ENCODE peak calls at places on chromosomes 13 and 19, in six cellular contexts. One of them, this sample, is unnamed.

GRCh38 chr13:58960909-58961308 is 1202.8 kb downstream of the DIAPH3 start:
- DNase-seq in A673: peak; percentile 30
- DNase-seq in activated T-cell treated with anti-CD3 and anti-CD28 coated beads, Interleukin-2, amount 50 U/mL, for 72 hours: no peak
- DNase-seq in GDM1: no peak
- DNase-seq in psoas muscle: no peak
- DNase-seq in T-helper 1 cell: no peak
- DNase-seq in this sample: peak; percentile 3

GRCh38 chr13:49670828-49671227 is 20.5 kb downstream of the EBPL start:
- DNase-seq in T-helper 1 cell: no peak
- DNase-seq in activated T-cell treated with anti-CD3 and anti-CD28 coated beads, Interleukin-2, amount 50 U/mL, for 72 hours: no peak
- DNase-seq in A673: no peak
- DNase-seq in GDM1: no peak
- DNase-seq in psoas muscle: no peak
- DNase-seq in this sample: no peak

GRCh38 chr13:94617389-94618000 is 15.8 kb downstream of the GPR180 start:
- DNase-seq in T-helper 1 cell: no peak
- DNase-seq in psoas muscle: no peak
- DNase-seq in activated T-cell treated with anti-CD3 and anti-CD28 coated beads, Interleukin-2, amount 50 U/mL, for 72 hours: peak; percentile 22
- DNase-seq in GDM1: no peak
- DNase-seq in A673: peak; percentile 55
- DNase-seq in this sample: no peak

GRCh38 chr13:72259528-72259927 is 392.5 kb upstream of the DACH1 start:
- DNase-seq in psoas muscle: no peak
- DNase-seq in T-helper 1 cell: no peak
- DNase-seq in GDM1: no peak
- DNase-seq in activated T-cell treated with anti-CD3 and anti-CD28 coated beads, Interleukin-2, amount 50 U/mL, for 72 hours: no peak
- DNase-seq in A673: no peak
- DNase-seq in this sample: no peak

GRCh38 chr19:34274284-34274826 is 20.0 kb downstream of the GARRE1 start:
- DNase-seq in psoas muscle: no peak
- DNase-seq in T-helper 1 cell: no peak
- DNase-seq in GDM1: no peak
- DNase-seq in activated T-cell treated with anti-CD3 and anti-CD28 coated beads, Interleukin-2, amount 50 U/mL, for 72 hours: no peak
- DNase-seq in A673: peak; percentile 41
- DNase-seq in this sample: no peak

GRCh38 chr19:5974721-5975387 is 3.1 kb downstream of the RANBP3 start:
- DNase-seq in psoas muscle: no peak
- DNase-seq in activated T-cell treated with anti-CD3 and anti-CD28 coated beads, Interleukin-2, amount 50 U/mL, for 72 hours: peak; percentile 72
- DNase-seq in T-helper 1 cell: no peak
- DNase-seq in GDM1: no peak
- DNase-seq in A673: no peak
- DNase-seq in this sample: no peak

GRCh38 chr19:55504252-55504603 is 16.0 kb downstream of the SSC5D start:
- DNase-seq in psoas muscle: no peak
- DNase-seq in A673: no peak
- DNase-seq in T-helper 1 cell: no peak
- DNase-seq in GDM1: no peak
- DNase-seq in activated T-cell treated with anti-CD3 and anti-CD28 coated beads, Interleukin-2, amount 50 U/mL, for 72 hours: no peak
- DNase-seq in this sample: no peak

GRCh38 chr19:8481191-8481590 is 21.2 kb downstream of the PRAM1 start:
- DNase-seq in A673: no peak
- DNase-seq in GDM1: no peak
- DNase-seq in psoas muscle: no peak
- DNase-seq in activated T-cell treated with anti-CD3 and anti-CD28 coated beads, Interleukin-2, amount 50 U/mL, for 72 hours: no peak
- DNase-seq in T-helper 1 cell: no peak
- DNase-seq in this sample: no peak

GRCh38 chr19:41373993-41374392 is 2.3 kb upstream of the TMEM91 start:
- DNase-seq in T-helper 1 cell: no peak
- DNase-seq in GDM1: no peak
- DNase-seq in activated T-cell treated with anti-CD3 and anti-CD28 coated beads, Interleukin-2, amount 50 U/mL, for 72 hours: no peak
- DNase-seq in psoas muscle: peak; percentile 83
- DNase-seq in A673: peak; percentile 96
- DNase-seq in this sample: peak; percentile 75

GRCh38 chr13:43428545-43429287 is 358.1 kb downstream of the ENOX1 start:
- DNase-seq in GDM1: no peak
- DNase-seq in activated T-cell treated with anti-CD3 and anti-CD28 coated beads, Interleukin-2, amount 50 U/mL, for 72 hours: no peak
- DNase-seq in T-helper 1 cell: no peak
- DNase-seq in psoas muscle: no peak
- DNase-seq in A673: no peak
- DNase-seq in this sample: no peak

GRCh38 chr13:46179576-46180368 is 2.2 kb downstream of the LCP1 start:
- DNase-seq in GDM1: peak; percentile 88
- DNase-seq in A673: no peak
- DNase-seq in T-helper 1 cell: peak; percentile 35
- DNase-seq in activated T-cell treated with anti-CD3 and anti-CD28 coated beads, Interleukin-2, amount 50 U/mL, for 72 hours: peak; percentile 84
- DNase-seq in psoas muscle: peak; percentile 33
- DNase-seq in this sample: no peak

GRCh38 chr13:110301083-110301482 is 5.9 kb downstream of the COL4A1 start:
- DNase-seq in T-helper 1 cell: no peak
- DNase-seq in GDM1: no peak
- DNase-seq in activated T-cell treated with anti-CD3 and anti-CD28 coated beads, Interleukin-2, amount 50 U/mL, for 72 hours: no peak
- DNase-seq in A673: no peak
- DNase-seq in psoas muscle: no peak
- DNase-seq in this sample: no peak

GRCh38 chr13:40984670-40985366 is 34.3 kb downstream of the ELF1 start:
- DNase-seq in A673: no peak
- DNase-seq in psoas muscle: no peak
- DNase-seq in GDM1: no peak
- DNase-seq in T-helper 1 cell: no peak
- DNase-seq in activated T-cell treated with anti-CD3 and anti-CD28 coated beads, Interleukin-2, amount 50 U/mL, for 72 hours: no peak
- DNase-seq in this sample: no peak

GRCh38 chr19:49496574-49497008 is 357 bp downstream of the RPS11 start:
- DNase-seq in A673: no peak
- DNase-seq in T-helper 1 cell: no peak
- DNase-seq in GDM1: no peak
- DNase-seq in activated T-cell treated with anti-CD3 and anti-CD28 coated beads, Interleukin-2, amount 50 U/mL, for 72 hours: no peak
- DNase-seq in psoas muscle: no peak
- DNase-seq in this sample: no peak

This sample was measured in skeletal muscle cell.